ENCODE peak calls at places on chromosomes 16 and 17, in eight cellular contexts. B, J, M, H, D, C, V and T are unnamed samples.

GRCh38 chr16:78926723-78927200 is 673.8 kb downstream of the MAF start:
- DNase-seq in M (no peak), D (no peak), V (no peak), C (no peak), J (no peak), H (no peak), B (no peak), T (no peak)

GRCh38 chr17:55285340-55286301 is 20.9 kb downstream of the HLF start:
- DNase-seq in H (no peak), C (no peak), V (peak), D (no peak), B (peak), J (no peak), M (peak), T (no peak)

GRCh38 chr16:26019885-26020284 is 328.1 kb downstream of the HS3ST4 start:
- DNase-seq in B (no peak), V (no peak), C (no peak), M (peak), D (no peak), H (no peak), J (no peak), T (no peak)

GRCh38 chr16:48182979-48183537 is 27.3 kb upstream of the ABCC12 start:
- DNase-seq in V (peak), J (no peak), M (no peak), D (no peak), B (no peak), C (no peak), H (no peak), T (no peak)

GRCh38 chr16:2296662-2297505 is 29.0 kb upstream of the RNPS1 start:
- DNase-seq in C (no peak), B (no peak), J (no peak), V (peak), H (no peak), D (no peak), M (peak), T (no peak)

GRCh38 chr16:66701516-66701915 is 5.0 kb upstream of the CMTM4 start:
- DNase-seq in B (no peak), H (no peak), J (no peak), D (no peak), V (peak), M (no peak), C (no peak), T (no peak)

GRCh38 chr16:993731-994130 is 12.2 kb downstream of the SOX8 start:
- DNase-seq in D (no peak), J (no peak), M (no peak), C (no peak), H (no peak), B (no peak), V (no peak), T (no peak)

GRCh38 chr16:63346000-63346399 is 1309.8 kb upstream of the CDH8 start:
- DNase-seq in B (no peak), D (no peak), H (no peak), J (no peak), C (no peak), M (no peak), V (no peak), T (no peak)

GRCh38 chr16:72367841-72368240 is 195.9 kb upstream of the PMFBP1 start:
- DNase-seq in D (no peak), B (no peak), V (no peak), M (no peak), J (no peak), C (no peak), H (no peak), T (no peak)

GRCh38 chr17:7308625-7309433 is 1.4 kb downstream of the EIF5A start:
- DNase-seq in V (peak), J (peak), B (peak), C (peak), H (peak), M (peak), D (peak), T (peak)

GRCh38 chr16:9351440-9351839 is 260.0 kb downstream of the HAPSTR1 start:
- DNase-seq in V (no peak), C (no peak), J (no peak), M (no peak), D (no peak), H (no peak), B (no peak), T (no peak)

GRCh38 chr16:15654591-15654990 is 4.5 kb downstream of the NDE1 start:
- DNase-seq in B (no peak), M (no peak), D (no peak), H (no peak), V (no peak), C (no peak), J (no peak), T (no peak)

GRCh38 chr16:88505405-88506082 is 52.5 kb downstream of the ZFPM1 start:
- DNase-seq in C (peak), B (no peak), J (peak), V (no peak), M (peak), H (peak), D (peak), T (peak)

GRCh38 chr17:56593741-56594527 is 435 bp downstream of the NOG start:
- DNase-seq in H (no peak), M (peak), D (no peak), B (peak), V (peak), C (no peak), J (no peak), T (no peak)

GRCh38 chr16:61313931-61314330 is 722.3 kb downstream of the CDH8 start:
- DNase-seq in M (no peak), V (no peak), B (no peak), J (no peak), H (no peak), C (no peak), D (no peak), T (no peak)

GRCh38 chr17:50056217-50056960 is 479 bp downstream of the ITGA3 start:
- DNase-seq in B (peak), J (peak), M (peak), H (peak), V (peak), C (peak), D (peak), T (peak)

GRCh38 chr16:84810518-84811273 is 9.1 kb upstream of the CRISPLD2 start:
- DNase-seq in H (no peak), M (no peak), V (peak), J (no peak), C (no peak), D (no peak), B (peak), T (no peak)

GRCh38 chr17:79064026-79064425 is 10.6 kb upstream of the ENGASE start:
- DNase-seq in B (no peak), M (no peak), C (no peak), H (no peak), V (no peak), J (no peak), D (no peak), T (no peak)

GRCh38 chr16:20866792-20867191 is 33.4 kb downstream of the DCUN1D3 start:
- DNase-seq in V (no peak), D (no peak), M (no peak), C (no peak), H (no peak), J (no peak), B (no peak), T (no peak)

GRCh38 chr17:27743288-27743885 is 56.9 kb downstream of the NOS2 start:
- DNase-seq in C (no peak), M (no peak), V (no peak), D (no peak), J (no peak), B (no peak), H (no peak), T (no peak)

GRCh38 chr17:80034977-80035686 is 540 bp downstream of the TBC1D16 start:
- DNase-seq in V (peak), D (no peak), C (peak), J (peak), H (peak), B (no peak), M (peak), T (peak)

GRCh38 chr16:30982548-30983288 is 2.3 kb upstream of the HSD3B7 start:
- DNase-seq in C (no peak), V (no peak), D (no peak), B (no peak), H (no peak), M (no peak), J (no peak), T (no peak)

GRCh38 chr17:42023524-42024349 is 3.8 kb downstream of the NKIRAS2 start:
- DNase-seq in V (peak), J (no peak), M (no peak), D (no peak), B (no peak), C (no peak), H (no peak), T (no peak)

GRCh38 chr17:851986-852385 is 69.8 kb downstream of the MRM3 start:
- DNase-seq in C (no peak), J (no peak), H (no peak), V (no peak), M (no peak), B (no peak), D (no peak), T (no peak)

GRCh38 chr16:59558679-59559078 is 824.6 kb upstream of the GOT2 start:
- DNase-seq in M (no peak), J (no peak), H (no peak), V (no peak), D (no peak), C (no peak), B (no peak), T (no peak)